ENCODE peak calls at places on chromosomes 13 and 19, in nine cellular contexts. One of them, this sample, is unnamed.

GRCh38 chr19:11480081-11480926 is 542 bp downstream of the ELAVL3 start:
- DNase-seq in EL: no peak
- DNase-seq in effector memory CD4-positive, alpha-beta T cell: no peak
- DNase-seq in T-cell: no peak
- DNase-seq in stimulated activated CD4-positive, alpha-beta T cell treated with anti-CD3 and anti-CD28 coated beads, Interleukin-15, amount 100 ng/mL, for 24 hours: no peak
- DNase-seq in uterus: no peak
- DNase-seq in iris pigment epithelial cell: no peak
- DNase-seq in BE2C: peak
- DNase-seq in activated T-helper 1 cell treated with anti-CD3 and anti-CD28 coated beads, Interleukin-12 subunit alpha, Interleukin-12 subunit beta, Interleukin-2, Interleukin-4 antibody, amounts not matched to agents 30 ng/mL and 10 ng/mL and 1 ng/mL, durations not matched to agents 14 hours and 24 hours and 36 hours: no peak
- DNase-seq in this sample: no peak

GRCh38 chr13:80109313-80109712 is 231.6 kb downstream of the SPRY2 start:
- DNase-seq in T-cell: no peak
- DNase-seq in iris pigment epithelial cell: peak
- DNase-seq in EL: no peak
- DNase-seq in BE2C: no peak
- DNase-seq in activated T-helper 1 cell treated with anti-CD3 and anti-CD28 coated beads, Interleukin-12 subunit alpha, Interleukin-12 subunit beta, Interleukin-2, Interleukin-4 antibody, amounts not matched to agents 30 ng/mL and 10 ng/mL and 1 ng/mL, durations not matched to agents 14 hours and 24 hours and 36 hours: no peak
- DNase-seq in effector memory CD4-positive, alpha-beta T cell: no peak
- DNase-seq in stimulated activated CD4-positive, alpha-beta T cell treated with anti-CD3 and anti-CD28 coated beads, Interleukin-15, amount 100 ng/mL, for 24 hours: no peak
- DNase-seq in uterus: no peak
- DNase-seq in this sample: no peak

GRCh38 chr13:109154146-109154545 is 524.7 kb downstream of the MYO16 start:
- DNase-seq in iris pigment epithelial cell: peak
- DNase-seq in activated T-helper 1 cell treated with anti-CD3 and anti-CD28 coated beads, Interleukin-12 subunit alpha, Interleukin-12 subunit beta, Interleukin-2, Interleukin-4 antibody, amounts not matched to agents 30 ng/mL and 10 ng/mL and 1 ng/mL, durations not matched to agents 14 hours and 24 hours and 36 hours: no peak
- DNase-seq in uterus: no peak
- DNase-seq in BE2C: peak
- DNase-seq in effector memory CD4-positive, alpha-beta T cell: no peak
- DNase-seq in EL: peak
- DNase-seq in T-cell: no peak
- DNase-seq in stimulated activated CD4-positive, alpha-beta T cell treated with anti-CD3 and anti-CD28 coated beads, Interleukin-15, amount 100 ng/mL, for 24 hours: no peak
- DNase-seq in this sample: no peak

GRCh38 chr19:51531349-51532315 is at the start of gene SIGLEC6:
- DNase-seq in activated T-helper 1 cell treated with anti-CD3 and anti-CD28 coated beads, Interleukin-12 subunit alpha, Interleukin-12 subunit beta, Interleukin-2, Interleukin-4 antibody, amounts not matched to agents 30 ng/mL and 10 ng/mL and 1 ng/mL, durations not matched to agents 14 hours and 24 hours and 36 hours: no peak
- DNase-seq in T-cell: no peak
- DNase-seq in iris pigment epithelial cell: no peak
- DNase-seq in effector memory CD4-positive, alpha-beta T cell: no peak
- DNase-seq in uterus: no peak
- DNase-seq in EL: no peak
- DNase-seq in stimulated activated CD4-positive, alpha-beta T cell treated with anti-CD3 and anti-CD28 coated beads, Interleukin-15, amount 100 ng/mL, for 24 hours: peak
- DNase-seq in BE2C: no peak
- DNase-seq in this sample: no peak

GRCh38 chr19:34044011-34044410 is 128.3 kb upstream of the LSM14A start:
- DNase-seq in effector memory CD4-positive, alpha-beta T cell: no peak
- DNase-seq in stimulated activated CD4-positive, alpha-beta T cell treated with anti-CD3 and anti-CD28 coated beads, Interleukin-15, amount 100 ng/mL, for 24 hours: no peak
- DNase-seq in uterus: no peak
- DNase-seq in T-cell: no peak
- DNase-seq in activated T-helper 1 cell treated with anti-CD3 and anti-CD28 coated beads, Interleukin-12 subunit alpha, Interleukin-12 subunit beta, Interleukin-2, Interleukin-4 antibody, amounts not matched to agents 30 ng/mL and 10 ng/mL and 1 ng/mL, durations not matched to agents 14 hours and 24 hours and 36 hours: no peak
- DNase-seq in iris pigment epithelial cell: no peak
- DNase-seq in EL: no peak
- DNase-seq in BE2C: no peak
- DNase-seq in this sample: no peak

GRCh38 chr13:111382877-111383276 is 62.4 kb downstream of the TEX29 start:
- DNase-seq in BE2C: no peak
- DNase-seq in iris pigment epithelial cell: no peak
- DNase-seq in EL: no peak
- DNase-seq in uterus: no peak
- DNase-seq in stimulated activated CD4-positive, alpha-beta T cell treated with anti-CD3 and anti-CD28 coated beads, Interleukin-15, amount 100 ng/mL, for 24 hours: no peak
- DNase-seq in activated T-helper 1 cell treated with anti-CD3 and anti-CD28 coated beads, Interleukin-12 subunit alpha, Interleukin-12 subunit beta, Interleukin-2, Interleukin-4 antibody, amounts not matched to agents 30 ng/mL and 10 ng/mL and 1 ng/mL, durations not matched to agents 14 hours and 24 hours and 36 hours: no peak
- DNase-seq in effector memory CD4-positive, alpha-beta T cell: no peak
- DNase-seq in T-cell: no peak
- DNase-seq in this sample: no peak

GRCh38 chr19:33878136-33878535 is 81.5 kb downstream of the KCTD15 start:
- DNase-seq in T-cell: no peak
- DNase-seq in stimulated activated CD4-positive, alpha-beta T cell treated with anti-CD3 and anti-CD28 coated beads, Interleukin-15, amount 100 ng/mL, for 24 hours: no peak
- DNase-seq in uterus: no peak
- DNase-seq in activated T-helper 1 cell treated with anti-CD3 and anti-CD28 coated beads, Interleukin-12 subunit alpha, Interleukin-12 subunit beta, Interleukin-2, Interleukin-4 antibody, amounts not matched to agents 30 ng/mL and 10 ng/mL and 1 ng/mL, durations not matched to agents 14 hours and 24 hours and 36 hours: no peak
- DNase-seq in effector memory CD4-positive, alpha-beta T cell: no peak
- DNase-seq in EL: no peak
- DNase-seq in iris pigment epithelial cell: no peak
- DNase-seq in BE2C: no peak
- DNase-seq in this sample: no peak

GRCh38 chr13:44272692-44273091 is 100.9 kb upstream of the SERP2 start:
- DNase-seq in EL: peak
- DNase-seq in T-cell: no peak
- DNase-seq in BE2C: no peak
- DNase-seq in stimulated activated CD4-positive, alpha-beta T cell treated with anti-CD3 and anti-CD28 coated beads, Interleukin-15, amount 100 ng/mL, for 24 hours: no peak
- DNase-seq in iris pigment epithelial cell: peak
- DNase-seq in uterus: no peak
- DNase-seq in activated T-helper 1 cell treated with anti-CD3 and anti-CD28 coated beads, Interleukin-12 subunit alpha, Interleukin-12 subunit beta, Interleukin-2, Interleukin-4 antibody, amounts not matched to agents 30 ng/mL and 10 ng/mL and 1 ng/mL, durations not matched to agents 14 hours and 24 hours and 36 hours: no peak
- DNase-seq in effector memory CD4-positive, alpha-beta T cell: no peak
- DNase-seq in this sample: no peak

GRCh38 chr19:32336259-32337111 is 8.9 kb upstream of the ZNF507 start:
- DNase-seq in EL: no peak
- DNase-seq in stimulated activated CD4-positive, alpha-beta T cell treated with anti-CD3 and anti-CD28 coated beads, Interleukin-15, amount 100 ng/mL, for 24 hours: no peak
- DNase-seq in T-cell: no peak
- DNase-seq in iris pigment epithelial cell: peak
- DNase-seq in uterus: peak
- DNase-seq in effector memory CD4-positive, alpha-beta T cell: no peak
- DNase-seq in BE2C: no peak
- DNase-seq in activated T-helper 1 cell treated with anti-CD3 and anti-CD28 coated beads, Interleukin-12 subunit alpha, Interleukin-12 subunit beta, Interleukin-2, Interleukin-4 antibody, amounts not matched to agents 30 ng/mL and 10 ng/mL and 1 ng/mL, durations not matched to agents 14 hours and 24 hours and 36 hours: no peak
- DNase-seq in this sample: no peak

GRCh38 chr19:46603752-46604241 is 2.7 kb downstream of the CALM3 start:
- DNase-seq in EL: no peak
- DNase-seq in effector memory CD4-positive, alpha-beta T cell: no peak
- DNase-seq in iris pigment epithelial cell: no peak
- DNase-seq in activated T-helper 1 cell treated with anti-CD3 and anti-CD28 coated beads, Interleukin-12 subunit alpha, Interleukin-12 subunit beta, Interleukin-2, Interleukin-4 antibody, amounts not matched to agents 30 ng/mL and 10 ng/mL and 1 ng/mL, durations not matched to agents 14 hours and 24 hours and 36 hours: no peak
- DNase-seq in uterus: no peak
- DNase-seq in stimulated activated CD4-positive, alpha-beta T cell treated with anti-CD3 and anti-CD28 coated beads, Interleukin-15, amount 100 ng/mL, for 24 hours: no peak
- DNase-seq in T-cell: no peak
- DNase-seq in BE2C: no peak
- DNase-seq in this sample: peak

GRCh38 chr19:46133101-46133627 is 8.7 kb upstream of the IGFL3 start:
- DNase-seq in BE2C: no peak
- DNase-seq in T-cell: no peak
- DNase-seq in stimulated activated CD4-positive, alpha-beta T cell treated with anti-CD3 and anti-CD28 coated beads, Interleukin-15, amount 100 ng/mL, for 24 hours: no peak
- DNase-seq in EL: peak
- DNase-seq in effector memory CD4-positive, alpha-beta T cell: no peak
- DNase-seq in iris pigment epithelial cell: peak
- DNase-seq in uterus: peak
- DNase-seq in activated T-helper 1 cell treated with anti-CD3 and anti-CD28 coated beads, Interleukin-12 subunit alpha, Interleukin-12 subunit beta, Interleukin-2, Interleukin-4 antibody, amounts not matched to agents 30 ng/mL and 10 ng/mL and 1 ng/mL, durations not matched to agents 14 hours and 24 hours and 36 hours: no peak
- DNase-seq in this sample: no peak

GRCh38 chr19:47564081-47564480 is 8.9 kb downstream of the ZNF541 start:
- DNase-seq in effector memory CD4-positive, alpha-beta T cell: no peak
- DNase-seq in stimulated activated CD4-positive, alpha-beta T cell treated with anti-CD3 and anti-CD28 coated beads, Interleukin-15, amount 100 ng/mL, for 24 hours: no peak
- DNase-seq in BE2C: no peak
- DNase-seq in activated T-helper 1 cell treated with anti-CD3 and anti-CD28 coated beads, Interleukin-12 subunit alpha, Interleukin-12 subunit beta, Interleukin-2, Interleukin-4 antibody, amounts not matched to agents 30 ng/mL and 10 ng/mL and 1 ng/mL, durations not matched to agents 14 hours and 24 hours and 36 hours: no peak
- DNase-seq in uterus: no peak
- DNase-seq in EL: no peak
- DNase-seq in T-cell: no peak
- DNase-seq in iris pigment epithelial cell: no peak
- DNase-seq in this sample: no peak

GRCh38 chr13:44765076-44765475 is 188.9 kb upstream of the TSC22D1 start:
- DNase-seq in BE2C: no peak
- DNase-seq in EL: no peak
- DNase-seq in iris pigment epithelial cell: no peak
- DNase-seq in activated T-helper 1 cell treated with anti-CD3 and anti-CD28 coated beads, Interleukin-12 subunit alpha, Interleukin-12 subunit beta, Interleukin-2, Interleukin-4 antibody, amounts not matched to agents 30 ng/mL and 10 ng/mL and 1 ng/mL, durations not matched to agents 14 hours and 24 hours and 36 hours: no peak
- DNase-seq in T-cell: no peak
- DNase-seq in stimulated activated CD4-positive, alpha-beta T cell treated with anti-CD3 and anti-CD28 coated beads, Interleukin-15, amount 100 ng/mL, for 24 hours: no peak
- DNase-seq in uterus: no peak
- DNase-seq in effector memory CD4-positive, alpha-beta T cell: no peak
- DNase-seq in this sample: no peak